ENCODE peak calls at places on chromosomes 11 and 22, in seven cellular contexts. L is activated effector memory CD4-positive, alpha-beta T cell treated with anti-CD3 and anti-CD28 coated beads, Interleukin-2, amount 50 U/mL, for 16 hours; P is adipocyte; S is amygdala; R is upper lobe of left lung; H is T-helper 9 cell; N is iPS DF 6.9. C is an unnamed sample.

GRCh38 chr11:121123670-121124069 is 22.6 kb downstream of the TECTA start:
- DNase-seq in L (no peak), P (no peak), S (no peak), R (no peak), H (no peak), N (no peak), C (no peak)

GRCh38 chr11:10328314-10329090 is 23.6 kb downstream of the ADM start:
- DNase-seq in L (no peak), P (no peak), S (no peak), R (no peak), H (no peak), N (no peak), C (no peak)

GRCh38 chr11:65781152-65781961 is 581 bp upstream of the AP5B1 start:
- DNase-seq in L (peak; percentile 60), P (no peak), S (peak; percentile 20), R (no peak), H (no peak), N (no peak), C (no peak)

GRCh38 chr11:109993786-109994185 is 99.4 kb upstream of the ZC3H12C start:
- DNase-seq in L (no peak), P (no peak), S (no peak), R (no peak), H (no peak), N (no peak), C (peak; percentile 4)

GRCh38 chr11:119709638-119710346 is 19.2 kb downstream of the NECTIN1 start:
- DNase-seq in L (no peak), P (peak; percentile 8), S (peak; percentile 65), R (no peak), H (no peak), N (no peak), C (no peak)

GRCh38 chr11:69867076-69868002 is 48.1 kb upstream of the FGF3 start:
- DNase-seq in L (peak; percentile 57), P (no peak), S (peak; percentile 19), R (no peak), H (no peak), N (no peak), C (peak; percentile 85)

GRCh38 chr11:118612378-118612777 is 5.0 kb downstream of the PHLDB1 start:
- DNase-seq in L (peak; percentile 50), P (peak; percentile 46), S (no peak), R (peak; percentile 48), H (no peak), N (no peak), C (no peak)

GRCh38 chr22:44088976-44089570 is 65.0 kb downstream of the PARVB start:
- DNase-seq in L (no peak), P (peak; percentile 70), S (peak; percentile 41), R (no peak), H (no peak), N (no peak), C (peak; percentile 22)

GRCh38 chr11:48052183-48053040 is 72.1 kb downstream of the PTPRJ start:
- DNase-seq in L (no peak), P (peak; percentile 40), S (no peak), R (peak; percentile 86), H (no peak), N (no peak), C (peak; percentile 92)

GRCh38 chr11:78633516-78634310 is 59.0 kb upstream of the NARS2 start:
- DNase-seq in L (no peak), P (no peak), S (no peak), R (peak; percentile 4), H (no peak), N (no peak), C (no peak)

GRCh38 chr11:46222485-46223251 is 54.8 kb upstream of the CREB3L1 start:
- DNase-seq in L (no peak), P (no peak), S (peak; percentile 10), R (no peak), H (no peak), N (no peak), C (no peak)

GRCh38 chr11:103035656-103036434 is 56.1 kb downstream of the DCUN1D5 start:
- DNase-seq in L (no peak), P (peak; percentile 92), S (no peak), R (no peak), H (peak; percentile 3), N (peak; percentile 52), C (peak; percentile 85)

GRCh38 chr11:134661660-134662059 is 249.6 kb upstream of the B3GAT1 start:
- DNase-seq in L (peak; percentile 44), P (no peak), S (no peak), R (peak; percentile 3), H (no peak), N (no peak), C (no peak)